ENCODE peak calls at places on chromosome 17, in ten cellular contexts. One of them, this sample, is unnamed.

GRCh38 chr17:38752930-38753506 is 477 bp downstream of the PSMB3 start:
- DNase-seq in K562: no peak
- DNase-seq in heart left ventricle: no peak
- DNase-seq in ovary: no peak
- DNase-seq in lower leg skin: no peak
- DNase-seq in Peyer's patch: no peak
- DNase-seq in IMR-90: no peak
- DNase-seq in NB4: no peak
- DNase-seq in gastrocnemius medialis: no peak
- DNase-seq in breast epithelium: no peak
- DNase-seq in this sample: no peak

GRCh38 chr17:82330322-82331239 is 3.0 kb downstream of the SECTM1 start:
- DNase-seq in NB4: peak
- DNase-seq in heart left ventricle: no peak
- DNase-seq in IMR-90: peak
- DNase-seq in breast epithelium: no peak
- DNase-seq in ovary: no peak
- DNase-seq in K562: peak
- DNase-seq in gastrocnemius medialis: no peak
- DNase-seq in lower leg skin: no peak
- DNase-seq in Peyer's patch: peak
- DNase-seq in this sample: peak

GRCh38 chr17:28741358-28742349 is 2.2 kb upstream of the TRAF4 start:
- DNase-seq in Peyer's patch: no peak
- DNase-seq in K562: peak
- DNase-seq in breast epithelium: no peak
- DNase-seq in NB4: peak
- DNase-seq in IMR-90: no peak
- DNase-seq in lower leg skin: no peak
- DNase-seq in heart left ventricle: peak
- DNase-seq in gastrocnemius medialis: no peak
- DNase-seq in ovary: no peak
- DNase-seq in this sample: no peak

GRCh38 chr17:60353773-60354172 is 38.2 kb downstream of the USP32 start:
- DNase-seq in ovary: no peak
- DNase-seq in K562: no peak
- DNase-seq in gastrocnemius medialis: no peak
- DNase-seq in IMR-90: no peak
- DNase-seq in Peyer's patch: no peak
- DNase-seq in lower leg skin: no peak
- DNase-seq in NB4: no peak
- DNase-seq in heart left ventricle: no peak
- DNase-seq in breast epithelium: no peak
- DNase-seq in this sample: no peak

GRCh38 chr17:58641937-58642336 is 49.9 kb downstream of the TEX14 start:
- DNase-seq in gastrocnemius medialis: no peak
- DNase-seq in Peyer's patch: no peak
- DNase-seq in NB4: no peak
- DNase-seq in IMR-90: no peak
- DNase-seq in breast epithelium: no peak
- DNase-seq in ovary: no peak
- DNase-seq in lower leg skin: no peak
- DNase-seq in K562: no peak
- DNase-seq in heart left ventricle: no peak
- DNase-seq in this sample: no peak

GRCh38 chr17:59328534-59329095 is 2.8 kb upstream of the YPEL2 start:
- DNase-seq in NB4: no peak
- DNase-seq in gastrocnemius medialis: no peak
- DNase-seq in Peyer's patch: no peak
- DNase-seq in ovary: no peak
- DNase-seq in heart left ventricle: no peak
- DNase-seq in K562: no peak
- DNase-seq in IMR-90: no peak
- DNase-seq in lower leg skin: no peak
- DNase-seq in breast epithelium: no peak
- DNase-seq in this sample: no peak

GRCh38 chr17:21379080-21379711 is 3.0 kb downstream of the KCNJ12 start:
- DNase-seq in IMR-90: no peak
- DNase-seq in K562: no peak
- DNase-seq in ovary: no peak
- DNase-seq in breast epithelium: no peak
- DNase-seq in Peyer's patch: peak
- DNase-seq in NB4: no peak
- DNase-seq in heart left ventricle: peak
- DNase-seq in lower leg skin: no peak
- DNase-seq in gastrocnemius medialis: peak
- DNase-seq in this sample: no peak

GRCh38 chr17:13016881-13017622 is 775 bp downstream of the ELAC2 start:
- DNase-seq in K562: no peak
- DNase-seq in heart left ventricle: no peak
- DNase-seq in gastrocnemius medialis: no peak
- DNase-seq in ovary: no peak
- DNase-seq in NB4: peak
- DNase-seq in Peyer's patch: no peak
- DNase-seq in lower leg skin: no peak
- DNase-seq in IMR-90: peak
- DNase-seq in breast epithelium: no peak
- DNase-seq in this sample: no peak

DNA sequence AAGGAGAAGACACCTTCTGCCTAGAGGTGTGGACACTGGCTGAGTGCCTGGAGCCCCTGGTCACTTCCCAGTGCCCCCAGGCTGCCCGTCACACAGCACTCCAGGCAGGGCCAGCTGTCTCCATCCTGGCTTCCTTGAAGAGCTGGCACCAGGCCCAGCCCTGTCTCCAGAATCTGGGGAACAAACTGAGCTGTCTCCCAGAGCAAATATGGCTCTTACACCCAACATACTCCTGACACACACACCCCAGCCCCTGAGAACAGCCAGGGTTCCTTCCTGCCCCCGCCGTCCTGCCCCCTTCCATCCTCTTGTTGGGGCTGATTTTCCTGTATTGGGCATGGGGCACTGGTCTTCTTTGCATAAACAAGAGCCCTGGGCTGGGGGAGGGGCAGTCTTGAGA is 9.1 kb downstream of the NHERF1 start:
- DNase-seq in lower leg skin: no peak
- DNase-seq in IMR-90: no peak
- DNase-seq in Peyer's patch: peak
- DNase-seq in gastrocnemius medialis: no peak
- DNase-seq in ovary: no peak
- DNase-seq in K562: no peak
- DNase-seq in breast epithelium: no peak
- DNase-seq in NB4: no peak
- DNase-seq in heart left ventricle: peak
- DNase-seq in this sample: no peak
- H3K4me3 ChIP-seq in lower leg skin: no peak
- H3K4me3 ChIP-seq in IMR-90: no peak
- H3K4me3 ChIP-seq in Peyer's patch: no peak
- H3K4me3 ChIP-seq in gastrocnemius medialis: no peak
- H3K4me3 ChIP-seq in ovary: no peak
- H3K4me3 ChIP-seq in K562: no peak
- H3K4me3 ChIP-seq in breast epithelium: no peak
- H3K4me3 ChIP-seq in NB4: no peak
- H3K4me3 ChIP-seq in heart left ventricle: no peak
- H3K4me3 ChIP-seq in this sample: no peak

GRCh38 chr17:63694974-63695773 is 4.8 kb downstream of the LIMD2 start:
- DNase-seq in gastrocnemius medialis: no peak
- DNase-seq in breast epithelium: no peak
- DNase-seq in NB4: peak
- DNase-seq in lower leg skin: no peak
- DNase-seq in Peyer's patch: no peak
- DNase-seq in heart left ventricle: no peak
- DNase-seq in IMR-90: no peak
- DNase-seq in ovary: no peak
- DNase-seq in K562: no peak
- DNase-seq in this sample: no peak

GRCh38 chr17:63697341-63698286 is 2.3 kb downstream of the LIMD2 start:
- DNase-seq in lower leg skin: no peak
- DNase-seq in IMR-90: no peak
- DNase-seq in heart left ventricle: peak
- DNase-seq in ovary: peak
- DNase-seq in NB4: peak
- DNase-seq in Peyer's patch: peak
- DNase-seq in gastrocnemius medialis: peak
- DNase-seq in breast epithelium: no peak
- DNase-seq in K562: peak
- DNase-seq in this sample: no peak

GRCh38 chr17:63695889-63696288 is 4.0 kb downstream of the LIMD2 start:
- DNase-seq in gastrocnemius medialis: no peak
- DNase-seq in ovary: no peak
- DNase-seq in lower leg skin: no peak
- DNase-seq in NB4: peak
- DNase-seq in IMR-90: no peak
- DNase-seq in breast epithelium: no peak
- DNase-seq in K562: no peak
- DNase-seq in Peyer's patch: no peak
- DNase-seq in heart left ventricle: no peak
- DNase-seq in this sample: no peak

GRCh38 chr17:63698381-63698885 is 1.5 kb downstream of the LIMD2 start:
- DNase-seq in Peyer's patch: no peak
- DNase-seq in K562: no peak
- DNase-seq in gastrocnemius medialis: no peak
- DNase-seq in NB4: peak
- DNase-seq in ovary: no peak
- DNase-seq in IMR-90: no peak
- DNase-seq in lower leg skin: no peak
- DNase-seq in heart left ventricle: no peak
- DNase-seq in breast epithelium: no peak
- DNase-seq in this sample: no peak

DNA sequence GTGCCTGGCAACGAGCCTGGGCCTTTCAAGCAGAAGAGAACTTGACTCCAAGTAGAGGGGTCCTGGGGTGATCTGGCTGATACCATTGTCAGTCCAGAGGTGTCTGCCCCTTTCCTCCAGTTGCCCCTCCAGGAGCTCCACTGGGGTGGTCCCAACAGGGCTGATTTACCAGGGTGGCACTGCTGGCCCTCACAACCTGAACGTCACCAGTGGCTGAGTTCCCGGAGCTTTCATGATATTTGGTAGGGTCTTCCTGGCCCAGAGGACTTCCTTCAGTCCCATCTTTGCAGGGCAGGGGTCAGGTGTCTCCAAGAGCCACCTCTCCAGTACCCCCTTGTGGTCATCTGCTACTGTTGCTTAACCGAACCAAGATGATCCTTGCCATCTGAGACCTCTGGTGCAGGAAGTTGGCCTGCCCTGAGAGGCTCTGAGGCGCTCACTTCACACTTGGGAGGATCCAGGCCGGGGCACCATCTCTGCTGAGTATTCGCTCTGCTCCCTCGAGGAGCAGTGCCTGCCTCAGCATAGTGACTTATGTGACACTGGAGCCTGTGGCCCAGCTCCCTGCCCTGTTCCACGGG is 3.5 kb downstream of the LIMD2 start:
- DNase-seq in NB4: peak
- DNase-seq in breast epithelium: no peak
- DNase-seq in lower leg skin: no peak
- DNase-seq in ovary: no peak
- DNase-seq in Peyer's patch: no peak
- DNase-seq in heart left ventricle: no peak
- DNase-seq in IMR-90: no peak
- DNase-seq in gastrocnemius medialis: no peak
- DNase-seq in K562: peak
- DNase-seq in this sample: peak
- TF ChIP-seq POLR2A in NB4: no peak
- TF ChIP-seq POLR2A in breast epithelium: no peak
- TF ChIP-seq POLR2A in lower leg skin: no peak
- TF ChIP-seq POLR2A in ovary: no peak
- TF ChIP-seq POLR2A in Peyer's patch: no peak
- TF ChIP-seq POLR2A in heart left ventricle: no peak
- TF ChIP-seq POLR2A in IMR-90: no peak
- TF ChIP-seq POLR2A in gastrocnemius medialis: no peak
- TF ChIP-seq POLR2A in K562: peak
- TF ChIP-seq POLR2A in this sample: no peak

GRCh38 chr17:68315930-68316329 is 24.6 kb downstream of the ARSG start:
- DNase-seq in heart left ventricle: no peak
- DNase-seq in lower leg skin: no peak
- DNase-seq in gastrocnemius medialis: no peak
- DNase-seq in IMR-90: no peak
- DNase-seq in ovary: no peak
- DNase-seq in K562: no peak
- DNase-seq in Peyer's patch: no peak
- DNase-seq in breast epithelium: no peak
- DNase-seq in NB4: no peak
- DNase-seq in this sample: no peak

GRCh38 chr17:68319420-68320162 is 28.3 kb downstream of the ARSG start:
- DNase-seq in heart left ventricle: no peak
- DNase-seq in breast epithelium: no peak
- DNase-seq in NB4: peak
- DNase-seq in lower leg skin: no peak
- DNase-seq in K562: no peak
- DNase-seq in IMR-90: no peak
- DNase-seq in ovary: no peak
- DNase-seq in Peyer's patch: no peak
- DNase-seq in gastrocnemius medialis: peak
- DNase-seq in this sample: no peak

GRCh38 chr17:68317458-68317857 is 26.2 kb downstream of the ARSG start:
- DNase-seq in Peyer's patch: no peak
- DNase-seq in gastrocnemius medialis: no peak
- DNase-seq in lower leg skin: no peak
- DNase-seq in breast epithelium: no peak
- DNase-seq in ovary: no peak
- DNase-seq in NB4: no peak
- DNase-seq in K562: no peak
- DNase-seq in IMR-90: no peak
- DNase-seq in heart left ventricle: no peak
- DNase-seq in this sample: no peak

GRCh38 chr17:68320311-68320865 is 29.1 kb downstream of the ARSG start:
- DNase-seq in gastrocnemius medialis: peak
- DNase-seq in NB4: no peak
- DNase-seq in breast epithelium: no peak
- DNase-seq in K562: no peak
- DNase-seq in Peyer's patch: no peak
- DNase-seq in lower leg skin: no peak
- DNase-seq in ovary: no peak
- DNase-seq in heart left ventricle: no peak
- DNase-seq in IMR-90: no peak
- DNase-seq in this sample: no peak

DNA sequence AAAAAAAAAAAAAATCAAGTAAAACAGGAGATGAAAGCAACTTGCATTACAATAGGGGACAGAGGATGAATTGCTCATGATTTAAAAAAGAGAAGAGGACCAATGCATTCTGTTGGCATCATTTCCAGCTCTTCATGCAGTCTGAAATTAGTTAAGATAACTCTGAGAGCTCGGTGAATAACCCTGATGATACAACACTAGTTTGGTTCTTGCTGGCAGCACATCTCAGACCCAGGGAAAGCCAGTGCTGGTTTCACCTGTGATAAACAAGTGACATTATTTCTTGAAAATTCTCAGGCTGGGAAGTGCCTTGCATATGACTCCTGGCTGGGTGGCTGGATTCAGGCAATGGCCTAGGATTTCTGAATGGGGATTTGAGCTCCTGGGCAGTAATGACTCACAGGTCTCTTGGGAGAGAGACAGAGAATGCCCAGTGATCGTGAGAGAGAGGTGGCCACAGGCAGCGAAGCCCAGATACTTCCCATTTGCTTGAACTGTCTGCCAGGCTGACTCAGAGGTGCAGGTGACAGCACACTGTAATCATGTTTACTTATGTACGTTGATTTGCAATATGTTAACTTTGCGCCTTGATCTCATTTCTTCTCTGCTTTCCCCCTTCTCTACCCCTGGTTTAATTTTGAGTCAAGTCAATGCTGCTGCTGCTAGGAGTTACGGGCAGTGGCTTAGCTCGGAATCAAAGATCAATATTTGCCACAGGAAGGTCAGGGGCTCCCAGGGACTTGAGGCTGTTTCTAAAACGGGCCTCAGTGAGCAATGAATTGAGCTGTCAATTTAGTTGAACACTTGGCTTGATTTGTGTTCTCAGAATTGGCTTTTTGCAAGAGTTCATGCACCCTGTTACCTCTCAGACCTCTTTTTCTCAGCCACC is 27.1 kb downstream of the ARSG start:
- DNase-seq in NB4: peak
- DNase-seq in ovary: no peak
- DNase-seq in gastrocnemius medialis: peak
- DNase-seq in IMR-90: peak
- DNase-seq in heart left ventricle: no peak
- DNase-seq in Peyer's patch: no peak
- DNase-seq in lower leg skin: no peak
- DNase-seq in breast epithelium: no peak
- DNase-seq in K562: no peak
- DNase-seq in this sample: no peak
- H3K4me3 ChIP-seq in NB4: no peak
- H3K4me3 ChIP-seq in ovary: no peak
- H3K4me3 ChIP-seq in gastrocnemius medialis: no peak
- H3K4me3 ChIP-seq in IMR-90: no peak
- H3K4me3 ChIP-seq in heart left ventricle: no peak
- H3K4me3 ChIP-seq in Peyer's patch: no peak
- H3K4me3 ChIP-seq in lower leg skin: no peak
- H3K4me3 ChIP-seq in breast epithelium: no peak
- H3K4me3 ChIP-seq in K562: no peak
- H3K4me3 ChIP-seq in this sample: no peak

GRCh38 chr17:41678411-41678906 is 10.2 kb upstream of the EIF1 start:
- DNase-seq in IMR-90: peak
- DNase-seq in K562: peak
- DNase-seq in breast epithelium: no peak
- DNase-seq in Peyer's patch: peak
- DNase-seq in NB4: peak
- DNase-seq in ovary: no peak
- DNase-seq in gastrocnemius medialis: no peak
- DNase-seq in heart left ventricle: no peak
- DNase-seq in lower leg skin: no peak
- DNase-seq in this sample: no peak
- TF ChIP-seq POLR2A in IMR-90: no peak
- TF ChIP-seq POLR2A in K562: peak
- TF ChIP-seq POLR2A in breast epithelium: no peak
- TF ChIP-seq POLR2A in Peyer's patch: no peak
- TF ChIP-seq POLR2A in NB4: peak
- TF ChIP-seq POLR2A in ovary: no peak
- TF ChIP-seq POLR2A in gastrocnemius medialis: no peak
- TF ChIP-seq POLR2A in heart left ventricle: no peak
- TF ChIP-seq POLR2A in lower leg skin: no peak
- TF ChIP-seq POLR2A in this sample: no peak

This sample was measured in testis.